ENCODE peak calls at places on chromosomes 7 and 10, in four cellular contexts. One of them, this sample, is unnamed.

GRCh38 chr10:125004571-125005311 is 62.8 kb downstream of the ZRANB1 start:
- DNase-seq in GM12878: no peak
- DNase-seq in GM12891: peak
- DNase-seq in K562: no peak
- DNase-seq in this sample: no peak

GRCh38 chr10:101397140-101397539 is 43.2 kb downstream of the BTRC start:
- DNase-seq in GM12878: no peak
- DNase-seq in GM12891: no peak
- DNase-seq in K562: peak
- DNase-seq in this sample: no peak

GRCh38 chr7:124124201-124124600 is 91.3 kb upstream of the TMEM229A start:
- DNase-seq in GM12891: no peak
- DNase-seq in GM12878: no peak
- DNase-seq in K562: no peak
- DNase-seq in this sample: no peak

GRCh38 chr7:111730476-111731300 is 168.4 kb upstream of the IMMP2L start:
- DNase-seq in GM12891: peak
- DNase-seq in GM12878: no peak
- DNase-seq in K562: peak
- DNase-seq in this sample: no peak

GRCh38 chr10:87705339-87705738 is 45.7 kb downstream of the PAPSS2 start:
- DNase-seq in GM12891: no peak
- DNase-seq in GM12878: no peak
- DNase-seq in K562: no peak
- DNase-seq in this sample: no peak

GRCh38 chr7:150631084-150631824 is 931 bp downstream of the GIMAP6 start:
- DNase-seq in GM12891: no peak
- DNase-seq in GM12878: peak
- DNase-seq in K562: no peak
- DNase-seq in this sample: no peak

GRCh38 chr7:13327669-13328068 is 640.2 kb downstream of the ARL4A start:
- DNase-seq in K562: no peak
- DNase-seq in GM12891: no peak
- DNase-seq in GM12878: no peak
- DNase-seq in this sample: no peak

GRCh38 chr7:48035967-48036478 is 680 bp downstream of the C7orf57 start:
- DNase-seq in K562: no peak
- DNase-seq in GM12878: no peak
- DNase-seq in GM12891: no peak
- DNase-seq in this sample: no peak

GRCh38 chr10:78218833-78219490 is 185.3 kb downstream of the RPS24 start:
- DNase-seq in K562: no peak
- DNase-seq in GM12891: no peak
- DNase-seq in GM12878: no peak
- DNase-seq in this sample: no peak

GRCh38 chr10:118567701-118568248 is 27.7 kb downstream of the PRLHR start:
- DNase-seq in GM12891: no peak
- DNase-seq in GM12878: no peak
- DNase-seq in K562: no peak
- DNase-seq in this sample: no peak

GRCh38 chr10:130341325-130341724 is 205.1 kb downstream of the GLRX3 start:
- DNase-seq in GM12878: no peak
- DNase-seq in K562: peak
- DNase-seq in GM12891: no peak
- DNase-seq in this sample: no peak

GRCh38 chr10:129455625-129456024 is 11.4 kb upstream of the MGMT start:
- DNase-seq in GM12878: no peak
- DNase-seq in K562: no peak
- DNase-seq in GM12891: no peak
- DNase-seq in this sample: no peak

GRCh38 chr10:72056113-72056512 is 32.2 kb downstream of the SPOCK2 start:
- DNase-seq in GM12891: no peak
- DNase-seq in GM12878: no peak
- DNase-seq in K562: no peak
- DNase-seq in this sample: no peak

GRCh38 chr7:151964951-151965350 is 8.7 kb downstream of the GALNTL5 start:
- DNase-seq in GM12891: no peak
- DNase-seq in GM12878: no peak
- DNase-seq in K562: no peak
- DNase-seq in this sample: no peak

GRCh38 chr10:78714225-78714624 is 354.5 kb upstream of the ZMIZ1 start:
- DNase-seq in K562: no peak
- DNase-seq in GM12878: no peak
- DNase-seq in GM12891: no peak
- DNase-seq in this sample: no peak

GRCh38 chr7:157558061-157558460 is 221.3 kb downstream of the DNAJB6 start:
- DNase-seq in GM12891: no peak
- DNase-seq in K562: no peak
- DNase-seq in GM12878: no peak
- DNase-seq in this sample: no peak

GRCh38 chr7:157606140-157606539 is 269.3 kb downstream of the DNAJB6 start:
- DNase-seq in K562: no peak
- DNase-seq in GM12878: no peak
- DNase-seq in GM12891: no peak
- DNase-seq in this sample: no peak

GRCh38 chr10:53699684-53700083 is 927.1 kb upstream of the MBL2 start:
- DNase-seq in K562: no peak
- DNase-seq in GM12878: no peak
- DNase-seq in GM12891: no peak
- DNase-seq in this sample: no peak

GRCh38 chr7:100095289-100095688 is 5.9 kb downstream of the MCM7 start:
- DNase-seq in K562: no peak
- DNase-seq in GM12891: no peak
- DNase-seq in GM12878: no peak
- DNase-seq in this sample: no peak

GRCh38 chr7:100093054-100093453 is 4.3 kb downstream of the COPS6 start:
- DNase-seq in GM12891: no peak
- DNase-seq in GM12878: no peak
- DNase-seq in K562: no peak
- DNase-seq in this sample: no peak

GRCh38 chr7:100093925-100094486 is 5.2 kb downstream of the COPS6 start:
- DNase-seq in GM12891: no peak
- DNase-seq in K562: no peak
- DNase-seq in GM12878: no peak
- DNase-seq in this sample: no peak

GRCh38 chr7:100093498-100093897 is 4.7 kb downstream of the COPS6 start:
- DNase-seq in K562: no peak
- DNase-seq in GM12878: no peak
- DNase-seq in GM12891: no peak
- DNase-seq in this sample: no peak

DNA sequence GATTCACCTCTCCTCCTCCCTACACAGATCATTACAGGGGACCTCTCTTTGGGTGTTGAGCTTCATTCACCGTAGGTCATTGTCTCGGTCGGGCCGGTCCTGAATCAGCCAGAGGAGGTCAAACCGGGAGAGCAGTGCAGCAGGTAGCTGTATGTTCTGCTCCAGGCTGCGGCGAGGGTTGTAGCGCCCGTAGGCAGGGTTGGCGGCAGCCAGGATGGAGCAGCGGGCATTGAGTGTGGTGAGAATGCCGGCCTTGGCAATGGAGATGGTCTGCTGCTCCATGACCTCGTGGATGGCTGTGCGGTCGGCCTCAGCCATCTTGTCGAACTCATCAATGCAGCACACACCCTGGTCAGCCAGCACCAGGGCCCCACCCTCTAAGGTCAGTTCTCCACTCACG is 5.5 kb downstream of the MCM7 start:
- DNase-seq in GM12891: no peak
- DNase-seq in K562: no peak
- DNase-seq in GM12878: no peak
- DNase-seq in this sample: no peak
- TF ChIP-seq POLR2A in GM12891: no peak
- TF ChIP-seq POLR2A in K562: peak
- TF ChIP-seq POLR2A in GM12878: no peak
- TF ChIP-seq POLR2A in this sample: no peak

DNA sequence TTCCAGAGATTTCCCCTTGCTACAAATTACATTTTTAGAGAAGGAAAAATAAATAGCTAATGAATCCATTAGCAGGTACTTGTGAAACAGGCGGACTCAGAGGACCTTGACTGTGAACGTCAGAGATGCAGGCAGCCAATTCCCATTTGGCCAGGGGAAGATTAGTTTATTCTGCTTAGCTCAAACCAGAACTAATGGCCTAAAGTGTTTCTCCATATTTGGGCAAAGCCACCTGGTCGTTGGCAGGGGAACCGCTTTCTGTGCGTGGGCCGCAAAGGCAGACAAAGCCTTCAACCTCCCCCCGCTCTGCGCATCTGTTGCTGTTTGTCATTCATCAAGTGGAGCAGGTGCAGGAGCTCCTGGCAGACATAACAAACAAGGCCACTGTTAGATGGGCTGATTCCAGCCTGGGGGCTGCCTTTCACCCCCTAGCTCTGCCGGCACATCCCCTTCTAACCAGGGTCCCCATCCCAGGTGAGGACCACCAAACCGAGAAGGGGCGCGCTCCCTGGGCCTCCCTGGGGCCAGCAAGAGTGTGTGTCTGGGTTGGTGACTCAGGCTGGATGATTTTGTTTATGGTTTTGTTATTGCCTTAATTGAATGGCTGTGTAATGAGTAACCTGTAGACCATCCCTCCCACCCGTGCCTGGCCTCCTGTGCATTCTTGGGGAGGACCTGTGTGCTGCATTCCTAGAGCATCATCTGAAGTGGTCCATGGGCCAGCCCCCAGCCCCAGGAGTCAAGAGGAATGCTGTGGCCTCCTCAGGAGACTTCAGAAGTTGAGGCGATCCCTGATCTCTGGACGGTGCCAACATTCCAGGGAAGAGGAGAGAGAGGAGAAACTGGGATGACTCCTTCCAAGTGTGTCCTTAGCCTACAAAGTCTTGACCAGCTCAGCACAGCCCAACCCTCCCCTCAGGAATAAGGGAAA is 14.5 kb upstream of the CPA1 start:
- DNase-seq in GM12891: peak
- DNase-seq in GM12878: peak
- DNase-seq in K562: no peak
- DNase-seq in this sample: peak
- TF ChIP-seq TAF1 in GM12891: peak
- TF ChIP-seq TAF1 in GM12878: no peak
- TF ChIP-seq TAF1 in K562: no peak
- TF ChIP-seq TAF1 in this sample: no peak

GRCh38 chr7:137513091-137513490 is 169.6 kb upstream of the PTN start:
- DNase-seq in GM12878: no peak
- DNase-seq in GM12891: no peak
- DNase-seq in K562: no peak
- DNase-seq in this sample: no peak

GRCh38 chr7:137507096-137507495 is 163.6 kb upstream of the PTN start:
- DNase-seq in GM12878: no peak
- DNase-seq in K562: no peak
- DNase-seq in GM12891: no peak
- DNase-seq in this sample: no peak

GRCh38 chr7:137506031-137506430 is 162.5 kb upstream of the PTN start:
- DNase-seq in K562: no peak
- DNase-seq in GM12891: no peak
- DNase-seq in GM12878: no peak
- DNase-seq in this sample: no peak

DNA sequence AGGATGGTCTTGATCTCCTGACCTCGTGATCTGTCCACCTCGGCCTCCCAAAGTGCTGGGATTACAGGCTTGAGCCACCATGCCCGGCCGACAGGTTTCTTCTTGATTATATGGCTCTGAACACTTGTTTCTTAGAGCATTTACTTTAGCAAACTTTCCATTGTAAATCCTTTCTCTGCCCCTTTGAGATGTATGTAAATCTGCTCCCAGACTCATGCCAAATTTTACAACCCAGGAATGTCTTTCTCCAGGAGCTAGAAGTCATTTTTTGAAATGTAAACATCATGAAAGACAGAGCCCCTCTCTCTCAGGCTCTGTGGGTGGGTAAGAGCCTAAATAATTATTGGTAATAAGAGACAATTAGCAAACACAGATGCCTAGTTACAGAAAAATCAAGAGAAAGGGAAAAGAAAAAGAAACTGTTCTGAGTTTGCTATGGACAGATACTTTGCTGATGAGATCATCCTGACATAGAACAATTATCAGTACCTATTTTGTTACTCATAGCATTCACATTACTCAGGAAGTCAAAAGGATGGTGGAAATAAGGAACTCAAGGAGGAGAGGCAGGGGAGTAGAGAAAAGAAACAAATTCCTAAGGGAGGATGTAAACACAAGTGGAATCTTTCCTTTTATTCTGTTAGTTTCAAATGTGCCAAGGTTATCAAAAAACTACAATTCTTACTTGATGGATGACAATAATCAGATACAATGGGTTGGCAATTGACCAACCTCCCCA is 165.1 kb upstream of the PTN start:
- DNase-seq in K562: no peak
- DNase-seq in GM12878: no peak
- DNase-seq in GM12891: no peak
- DNase-seq in this sample: no peak
- TF ChIP-seq POLR2AphosphoS5 in K562: no peak
- TF ChIP-seq POLR2AphosphoS5 in GM12878: no peak
- TF ChIP-seq POLR2AphosphoS5 in GM12891: no peak
- TF ChIP-seq POLR2AphosphoS5 in this sample: no peak

GRCh38 chr10:127989481-127989964 is 82.6 kb downstream of the PTPRE start:
- DNase-seq in K562: no peak
- DNase-seq in GM12891: no peak
- DNase-seq in GM12878: no peak
- DNase-seq in this sample: no peak
- TF ChIP-seq POLR2A in K562: no peak
- TF ChIP-seq POLR2A in GM12891: no peak
- TF ChIP-seq POLR2A in GM12878: no peak
- TF ChIP-seq POLR2A in this sample: no peak

DNA sequence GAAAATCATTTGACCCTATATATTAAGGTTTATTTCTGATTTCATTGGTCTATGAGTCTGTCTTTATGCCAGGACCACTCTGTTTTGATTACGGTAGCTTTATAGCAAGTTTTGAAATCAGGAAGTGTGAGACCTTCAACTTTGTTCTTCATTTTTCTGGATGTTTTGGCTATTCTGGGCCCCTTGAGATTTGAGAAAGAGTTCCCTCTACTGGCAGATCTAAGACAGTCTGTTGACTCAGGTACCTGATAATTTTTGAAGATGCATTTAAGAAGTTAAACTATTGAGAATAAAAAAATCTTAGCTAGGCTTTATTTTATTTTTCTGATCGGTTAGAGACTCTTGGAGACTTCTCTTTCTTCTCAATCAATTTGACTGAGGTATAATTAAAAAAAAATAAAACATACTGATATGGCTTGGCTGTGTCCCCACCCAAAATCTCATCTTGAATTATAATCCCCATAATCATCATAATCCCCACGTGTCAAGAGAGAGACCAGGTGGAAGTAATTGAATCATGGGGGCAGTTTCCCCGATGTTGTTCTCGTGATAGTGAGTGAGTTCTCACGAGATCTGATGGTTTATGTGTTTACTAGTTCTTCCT is 209.2 kb downstream of the SNX10 start:
- DNase-seq in GM12878: no peak
- DNase-seq in GM12891: peak
- DNase-seq in K562: no peak
- DNase-seq in this sample: no peak
- TF ChIP-seq TAF1 in GM12878: no peak
- TF ChIP-seq TAF1 in GM12891: no peak
- TF ChIP-seq TAF1 in K562: no peak
- TF ChIP-seq TAF1 in this sample: no peak

GRCh38 chr7:38512704-38513103 is 118.5 kb downstream of the AMPH start:
- DNase-seq in GM12878: no peak
- DNase-seq in GM12891: no peak
- DNase-seq in K562: no peak
- DNase-seq in this sample: no peak

GRCh38 chr7:38518516-38518915 is 112.7 kb downstream of the AMPH start:
- DNase-seq in GM12891: no peak
- DNase-seq in K562: no peak
- DNase-seq in GM12878: no peak
- DNase-seq in this sample: no peak
- TF ChIP-seq POLR2AphosphoS5 in GM12891: no peak
- TF ChIP-seq POLR2AphosphoS5 in K562: no peak
- TF ChIP-seq POLR2AphosphoS5 in GM12878: no peak
- TF ChIP-seq POLR2AphosphoS5 in this sample: no peak